ENCODE peak calls at places on chromosomes 7 and 10, in four cellular contexts. One of them, this sample, is unnamed.

GRCh38 chr7:14125998-14126397 is 136.5 kb upstream of the ETV1 start:
- DNase-seq in IMR-90: peak; percentile 15
- DNase-seq in psoas muscle: no peak
- DNase-seq in endodermal cell: no peak
- DNase-seq in this sample: no peak

GRCh38 chr10:48708144-48708543 is 23.5 kb downstream of the WDFY4 start:
- DNase-seq in psoas muscle: no peak
- DNase-seq in endodermal cell: no peak
- DNase-seq in IMR-90: peak; percentile 25
- DNase-seq in this sample: no peak

GRCh38 chr7:143979359-143979758 is 20.8 kb upstream of the OR6B1 start:
- DNase-seq in IMR-90: peak; percentile 54
- DNase-seq in psoas muscle: no peak
- DNase-seq in endodermal cell: no peak
- DNase-seq in this sample: no peak

GRCh38 chr10:11403116-11403515 is 208.3 kb downstream of the USP6NL start:
- DNase-seq in endodermal cell: peak; percentile 23
- DNase-seq in psoas muscle: no peak
- DNase-seq in IMR-90: no peak
- DNase-seq in this sample: no peak

GRCh38 chr7:101245147-101245668 is 327 bp upstream of the FIS1 start:
- DNase-seq in IMR-90: no peak
- DNase-seq in endodermal cell: no peak
- DNase-seq in psoas muscle: no peak
- DNase-seq in this sample: no peak

GRCh38 chr10:5033061-5033770 is 29.6 kb upstream of the AKR1C2 start:
- DNase-seq in psoas muscle: no peak
- DNase-seq in IMR-90: peak; percentile 85
- DNase-seq in endodermal cell: no peak
- DNase-seq in this sample: no peak

GRCh38 chr10:86693721-86694369 is 25.5 kb downstream of the LDB3 start:
- DNase-seq in endodermal cell: peak; percentile 85
- DNase-seq in IMR-90: peak; percentile 51
- DNase-seq in psoas muscle: no peak
- DNase-seq in this sample: peak; percentile 63

GRCh38 chr7:75980865-75981449 is 13.4 kb downstream of the TMEM120A start:
- DNase-seq in endodermal cell: no peak
- DNase-seq in IMR-90: no peak
- DNase-seq in psoas muscle: peak; percentile 57
- DNase-seq in this sample: no peak

GRCh38 chr10:101216207-101216607 is 13.1 kb downstream of the LBX1 start:
- DNase-seq in IMR-90: no peak
- DNase-seq in psoas muscle: no peak
- DNase-seq in endodermal cell: peak; percentile 67
- DNase-seq in this sample: no peak

GRCh38 chr10:119025336-119025735 is 4.2 kb upstream of the NANOS1 start:
- DNase-seq in endodermal cell: no peak
- DNase-seq in psoas muscle: peak; percentile 94
- DNase-seq in IMR-90: peak; percentile 64
- DNase-seq in this sample: peak; percentile 89

GRCh38 chr7:6175642-6176041 is 96.8 kb downstream of the CYTH3 start:
- DNase-seq in psoas muscle: no peak
- DNase-seq in endodermal cell: no peak
- DNase-seq in IMR-90: peak; percentile 57
- DNase-seq in this sample: no peak

GRCh38 chr7:24965831-24966708 is 13.9 kb downstream of the OSBPL3 start:
- DNase-seq in IMR-90: peak; percentile 15
- DNase-seq in endodermal cell: peak; percentile 58
- DNase-seq in psoas muscle: no peak
- DNase-seq in this sample: no peak

GRCh38 chr7:100008525-100008924 is 6.9 kb upstream of the ZKSCAN1 start:
- DNase-seq in endodermal cell: no peak
- DNase-seq in IMR-90: no peak
- DNase-seq in psoas muscle: no peak
- DNase-seq in this sample: peak; percentile 87

GRCh38 chr7:14432936-14433335 is 443.5 kb upstream of the ETV1 start:
- DNase-seq in endodermal cell: peak; percentile 55
- DNase-seq in IMR-90: no peak
- DNase-seq in psoas muscle: no peak
- DNase-seq in this sample: no peak

GRCh38 chr7:40194743-40195142 is 59.9 kb downstream of the SUGCT start:
- DNase-seq in psoas muscle: no peak
- DNase-seq in endodermal cell: no peak
- DNase-seq in IMR-90: peak; percentile 88
- DNase-seq in this sample: no peak

GRCh38 chr10:85655394-85655793 is 711.2 kb downstream of the GRID1 start:
- DNase-seq in IMR-90: no peak
- DNase-seq in endodermal cell: no peak
- DNase-seq in psoas muscle: no peak
- DNase-seq in this sample: no peak

GRCh38 chr10:113875212-113875611 is 20.8 kb downstream of the NHLRC2 start:
- DNase-seq in IMR-90: no peak
- DNase-seq in endodermal cell: no peak
- DNase-seq in psoas muscle: no peak
- DNase-seq in this sample: no peak
- H3K4me1 ChIP-seq in IMR-90: no peaks in the 10 kb centered on the region
- H3K4me1 ChIP-seq in endodermal cell: no peaks in the 10 kb centered on the region
- H3K4me1 ChIP-seq in psoas muscle: no peaks in the 10 kb centered on the region
- H3K4me1 ChIP-seq in this sample: no peaks in the 10 kb centered on the region

GRCh38 chr10:33229944-33230267 is 104.6 kb downstream of the NRP1 start:
- DNase-seq in endodermal cell: no peak
- DNase-seq in IMR-90: no peak
- DNase-seq in psoas muscle: no peak
- DNase-seq in this sample: no peak
- H3K27ac ChIP-seq in endodermal cell: no peak overlapping the region
- H3K27ac ChIP-seq in IMR-90: peak overlapping the region; percentile 33
- H3K27ac ChIP-seq in psoas muscle: peak overlapping the region; percentile 7
- H3K27ac ChIP-seq in this sample: no peak overlapping the region

GRCh38 chr10:92826061-92826460 is 22.3 kb upstream of the EXOC6 start:
- DNase-seq in psoas muscle: no peak
- DNase-seq in IMR-90: no peak
- DNase-seq in endodermal cell: no peak
- DNase-seq in this sample: no peak
- H3K4me1 ChIP-seq in psoas muscle: no peaks in the 10 kb centered on the region
- H3K4me1 ChIP-seq in IMR-90: peaks cover 10% of the 10 kb centered on the region
- H3K4me1 ChIP-seq in endodermal cell: peaks cover 3% of the 10 kb centered on the region
- H3K4me1 ChIP-seq in this sample: peaks cover 15% of the 10 kb centered on the region

GRCh38 chr10:121308046-121308445 is 290.2 kb downstream of the FGFR2 start:
- DNase-seq in endodermal cell: no peak
- DNase-seq in psoas muscle: no peak
- DNase-seq in IMR-90: no peak
- DNase-seq in this sample: no peak
- H3K27ac ChIP-seq in endodermal cell: no peak overlapping the region
- H3K27ac ChIP-seq in psoas muscle: no peak overlapping the region
- H3K27ac ChIP-seq in IMR-90: no peak overlapping the region
- H3K27ac ChIP-seq in this sample: no peak overlapping the region

GRCh38 chr7:44044315-44045225 is at the start of gene DBNL:
- DNase-seq in endodermal cell: peak; percentile 98
- DNase-seq in psoas muscle: peak; percentile 97
- DNase-seq in IMR-90: peak; percentile 78
- DNase-seq in this sample: peak; percentile 97

GRCh38 chr7:44045226-44046014 is 918 bp downstream of the DBNL start:
- DNase-seq in IMR-90: no peak
- DNase-seq in psoas muscle: peak; percentile 6
- DNase-seq in endodermal cell: no peak
- DNase-seq in this sample: no peak

GRCh38 chr7:44043902-44044301 is 600 bp upstream of the DBNL start:
- DNase-seq in endodermal cell: peak; percentile 47
- DNase-seq in psoas muscle: peak; percentile 23
- DNase-seq in IMR-90: no peak
- DNase-seq in this sample: no peak

GRCh38 chr7:44048031-44048795 is 3.7 kb downstream of the DBNL start:
- DNase-seq in endodermal cell: peak; percentile 15
- DNase-seq in IMR-90: no peak
- DNase-seq in psoas muscle: peak; percentile 23
- DNase-seq in this sample: no peak

GRCh38 chr7:44046321-44047061 is 2.0 kb downstream of the DBNL start:
- DNase-seq in IMR-90: no peak
- DNase-seq in psoas muscle: peak; percentile 19
- DNase-seq in endodermal cell: peak; percentile 13
- DNase-seq in this sample: no peak
- H3K4me1 ChIP-seq in IMR-90: peaks cover 8% of the 10 kb centered on the region
- H3K4me1 ChIP-seq in psoas muscle: peaks cover 25% of the 10 kb centered on the region
- H3K4me1 ChIP-seq in endodermal cell: no peaks in the 10 kb centered on the region
- H3K4me1 ChIP-seq in this sample: peaks cover 64% of the 10 kb centered on the region

DNA sequence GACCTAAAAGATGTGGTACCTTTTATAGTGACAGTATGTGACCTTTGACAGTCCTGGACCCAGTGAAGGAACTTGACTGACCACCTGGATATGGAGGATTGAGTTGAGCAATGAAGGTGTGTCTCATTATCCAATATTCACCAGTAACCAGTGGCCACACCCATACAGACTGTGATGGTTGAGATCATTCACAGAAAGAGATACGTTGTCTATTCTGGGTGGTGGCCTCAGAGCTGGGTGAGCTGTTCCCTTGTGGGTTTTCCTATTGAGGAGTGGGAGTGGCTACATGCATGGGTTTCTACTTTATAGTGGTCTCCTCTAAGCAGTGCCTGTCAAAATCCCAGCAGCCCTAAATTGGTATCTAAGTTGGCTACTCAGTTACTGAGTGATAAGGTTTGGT is 507.4 kb downstream of the SORCS3 start:
- DNase-seq in endodermal cell: no peak
- DNase-seq in psoas muscle: no peak
- DNase-seq in IMR-90: no peak
- DNase-seq in this sample: no peak
- H3K27ac ChIP-seq in endodermal cell: no peak overlapping the region
- H3K27ac ChIP-seq in psoas muscle: no peak overlapping the region
- H3K27ac ChIP-seq in IMR-90: no peak overlapping the region
- H3K27ac ChIP-seq in this sample: no peak overlapping the region

GRCh38 chr7:74657692-74658170 is at the start of gene GTF2I:
- DNase-seq in psoas muscle: no peak
- DNase-seq in IMR-90: no peak
- DNase-seq in endodermal cell: no peak
- DNase-seq in this sample: peak; percentile 34
- H3K4me1 ChIP-seq in psoas muscle: peaks cover 45% of the 10 kb centered on the region
- H3K4me1 ChIP-seq in IMR-90: peaks cover 25% of the 10 kb centered on the region
- H3K4me1 ChIP-seq in endodermal cell: no peaks in the 10 kb centered on the region
- H3K4me1 ChIP-seq in this sample: peaks cover 45% of the 10 kb centered on the region

GRCh38 chr10:116848032-116848911 is 1.0 kb upstream of the ENO4 start:
- DNase-seq in psoas muscle: no peak
- DNase-seq in IMR-90: no peak
- DNase-seq in endodermal cell: no peak
- DNase-seq in this sample: no peak
- H3K27ac ChIP-seq in psoas muscle: no peak overlapping the region
- H3K27ac ChIP-seq in IMR-90: no peak overlapping the region
- H3K27ac ChIP-seq in endodermal cell: no peak overlapping the region
- H3K27ac ChIP-seq in this sample: no peak overlapping the region

GRCh38 chr7:2118056-2118455 is 114.7 kb downstream of the MAD1L1 start:
- DNase-seq in psoas muscle: no peak
- DNase-seq in endodermal cell: no peak
- DNase-seq in IMR-90: no peak
- DNase-seq in this sample: no peak

GRCh38 chr7:2115739-2116065 is 117.0 kb downstream of the MAD1L1 start:
- DNase-seq in endodermal cell: no peak
- DNase-seq in psoas muscle: no peak
- DNase-seq in IMR-90: no peak
- DNase-seq in this sample: no peak

GRCh38 chr7:2117681-2118045 is 115.1 kb downstream of the MAD1L1 start:
- DNase-seq in endodermal cell: no peak
- DNase-seq in IMR-90: no peak
- DNase-seq in psoas muscle: no peak
- DNase-seq in this sample: no peak

GRCh38 chr7:2116086-2116810 is 116.5 kb downstream of the MAD1L1 start:
- DNase-seq in IMR-90: peak; percentile 74
- DNase-seq in endodermal cell: no peak
- DNase-seq in psoas muscle: peak; percentile 84
- DNase-seq in this sample: no peak

DNA sequence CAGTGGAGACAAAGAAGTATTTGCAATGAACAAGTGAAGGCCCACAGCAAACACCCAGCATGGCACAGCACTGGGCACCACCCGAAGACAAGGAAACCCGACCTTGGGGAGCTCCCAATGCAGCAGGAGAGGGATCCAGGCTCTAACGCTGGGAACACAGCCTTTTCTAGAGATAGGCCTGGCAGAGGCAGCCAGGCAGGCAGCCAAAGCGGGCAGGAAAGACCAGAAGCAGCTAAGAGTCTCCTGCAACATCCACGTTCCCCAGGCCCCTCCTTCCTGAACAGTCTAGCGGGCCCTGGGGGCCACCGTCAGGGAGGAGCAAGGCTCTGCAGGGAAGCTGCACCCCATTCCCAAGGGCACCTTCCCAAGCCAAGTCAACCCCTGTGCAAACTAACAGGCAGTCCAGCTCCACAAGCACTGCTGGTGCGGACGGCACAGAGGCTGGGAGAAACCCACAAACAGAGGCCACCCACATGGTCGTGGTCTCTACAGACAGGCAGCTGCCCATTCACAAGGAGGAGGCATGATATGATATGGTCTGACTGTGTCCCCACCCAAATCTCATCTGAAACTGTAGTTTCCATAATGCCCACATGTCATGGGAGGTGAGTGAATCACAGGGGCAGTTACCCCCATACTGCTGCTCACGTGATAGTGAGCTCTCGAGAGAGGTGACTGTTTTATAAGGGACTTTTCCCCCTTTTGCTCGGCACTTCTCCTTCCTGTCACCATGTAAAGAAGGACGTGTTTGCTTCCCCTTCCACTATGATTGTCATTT is 115.7 kb downstream of the MAD1L1 start:
- DNase-seq in IMR-90: peak; percentile 34
- DNase-seq in psoas muscle: no peak
- DNase-seq in endodermal cell: no peak
- DNase-seq in this sample: peak; percentile 56
- H3K4me1 ChIP-seq in IMR-90: peaks cover 23% of the 10 kb centered on the region
- H3K4me1 ChIP-seq in psoas muscle: peaks cover 27% of the 10 kb centered on the region
- H3K4me1 ChIP-seq in endodermal cell: no peaks in the 10 kb centered on the region
- H3K4me1 ChIP-seq in this sample: peaks cover 48% of the 10 kb centered on the region